ENCODE peak calls at places on chromosomes 1 and 21, in six cellular contexts. S, J, G, C, D and I are unnamed samples.

GRCh38 chr1:24117722-24118409 is 5.9 kb upstream of the MYOM3 start:
- DNase-seq in S (peak), J (no peak), G (peak), C (no peak), D (no peak), I (no peak)

GRCh38 chr1:246383217-246383616 is 123.9 kb downstream of the SMYD3 start:
- DNase-seq in S (no peak), J (no peak), G (no peak), C (no peak), D (no peak), I (no peak)

GRCh38 chr1:217419152-217419551 is 211.7 kb downstream of the GPATCH2 start:
- DNase-seq in S (no peak), J (no peak), G (no peak), C (no peak), D (no peak), I (no peak)

GRCh38 chr1:219498666-219499065 is 114.2 kb downstream of the ZC3H11B start:
- DNase-seq in S (peak), J (no peak), G (peak), C (no peak), D (no peak), I (no peak)

GRCh38 chr1:70990460-70991253 is 57.0 kb downstream of the PTGER3 start:
- DNase-seq in S (no peak), J (no peak), G (no peak), C (no peak), D (no peak), I (no peak)

GRCh38 chr1:86207323-86207722 is 50.8 kb upstream of the COL24A1 start:
- DNase-seq in S (peak), J (no peak), G (no peak), C (no peak), D (no peak), I (peak)

GRCh38 chr1:156337052-156337887 is 822 bp downstream of the CCT3 start:
- DNase-seq in S (peak), J (no peak), G (peak), C (no peak), D (no peak), I (peak)

GRCh38 chr21:33057385-33057940 is 12.5 kb upstream of the OLIG1 start:
- DNase-seq in S (no peak), J (no peak), G (no peak), C (no peak), D (no peak), I (no peak)

GRCh38 chr1:221715321-221716169 is 26.3 kb downstream of the DUSP10 start:
- DNase-seq in S (peak), J (peak), G (no peak), C (no peak), D (no peak), I (peak)

GRCh38 chr21:43315244-43316137 is 111.4 kb downstream of the SIK1 start:
- DNase-seq in S (no peak), J (no peak), G (no peak), C (no peak), D (no peak), I (no peak)

GRCh38 chr1:24275510-24275909 is 43.6 kb upstream of the GRHL3 start:
- DNase-seq in S (peak), J (no peak), G (no peak), C (no peak), D (no peak), I (no peak)

GRCh38 chr1:205077158-205077933 is 6.9 kb downstream of the TMEM81 start:
- DNase-seq in S (no peak), J (no peak), G (no peak), C (no peak), D (no peak), I (no peak)

GRCh38 chr1:221878134-221878533 is 136.2 kb upstream of the DUSP10 start:
- DNase-seq in S (peak), J (no peak), G (no peak), C (no peak), D (no peak), I (no peak)

GRCh38 chr1:201085902-201086735 is 26.1 kb downstream of the CACNA1S start:
- DNase-seq in S (peak), J (peak), G (peak), C (peak), D (peak), I (peak)

GRCh38 chr1:117365350-117366280 is 1.6 kb upstream of the MAN1A2 start:
- DNase-seq in S (peak), J (no peak), G (peak), C (no peak), D (no peak), I (peak)

GRCh38 chr1:50491142-50491541 is 67.9 kb upstream of the DMRTA2 start:
- DNase-seq in S (no peak), J (no peak), G (no peak), C (no peak), D (no peak), I (no peak)

GRCh38 chr1:43293896-43294760 is 6.7 kb upstream of the TIE1 start:
- DNase-seq in S (peak), J (no peak), G (peak), C (no peak), D (no peak), I (peak)

GRCh38 chr1:204992499-204992898 is 50.5 kb upstream of the CNTN2 start:
- DNase-seq in S (no peak), J (no peak), G (no peak), C (no peak), D (no peak), I (no peak)

GRCh38 chr1:216960716-216961115 is 237.5 kb upstream of the ESRRG start:
- DNase-seq in S (peak), J (no peak), G (no peak), C (no peak), D (no peak), I (no peak)

GRCh38 chr1:90488451-90488850 is 228.7 kb downstream of the BARHL2 start:
- DNase-seq in S (peak), J (no peak), G (no peak), C (no peak), D (no peak), I (peak)

GRCh38 chr1:90487040-90487439 is 230.1 kb downstream of the BARHL2 start:
- DNase-seq in S (no peak), J (no peak), G (no peak), C (no peak), D (no peak), I (no peak)

GRCh38 chr1:90480271-90480835 is 236.7 kb downstream of the BARHL2 start:
- DNase-seq in S (no peak), J (no peak), G (no peak), C (no peak), D (no peak), I (no peak)

DNA sequence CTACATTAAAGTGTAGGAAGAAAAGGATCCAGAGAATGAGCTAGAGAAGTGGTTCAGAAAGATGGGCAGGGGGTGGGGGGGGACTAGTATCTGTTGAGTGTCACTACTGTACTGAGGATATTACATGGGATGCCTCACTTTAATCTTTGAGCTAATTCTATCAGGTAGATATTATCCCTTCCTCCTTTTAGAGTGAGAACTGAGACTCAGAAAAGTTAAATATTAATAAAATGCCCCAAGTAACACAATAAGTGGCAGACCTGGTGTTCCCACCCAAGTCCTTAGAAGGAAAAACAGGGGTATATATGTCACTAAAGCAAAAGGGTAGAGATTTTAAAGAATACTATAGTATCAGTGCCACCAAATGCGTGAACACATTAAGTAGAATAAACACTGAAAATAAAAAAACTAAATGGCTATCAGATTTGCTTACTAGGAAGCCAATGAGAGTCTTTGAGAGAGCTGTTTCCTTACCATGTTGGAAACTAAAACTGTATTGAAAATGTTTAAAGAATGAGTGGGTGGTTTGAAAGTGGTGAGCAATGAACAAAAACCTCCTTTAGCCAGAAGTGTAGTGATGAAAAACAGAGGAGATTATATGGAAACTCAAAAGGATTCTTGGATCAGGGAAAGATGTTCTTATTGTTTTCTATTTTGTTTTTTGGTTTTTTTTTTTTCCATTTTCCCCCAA is 230.8 kb downstream of the BARHL2 start:
- DNase-seq in S (no peak), J (no peak), G (no peak), C (no peak), D (no peak), I (no peak)
- H4K91ac ChIP-seq in S (no peak), J (no peak), G (no peak), C (no peak), D (no peak), I (no peak)

GRCh38 chr1:153921080-153921802 is 1.5 kb downstream of the GATAD2B start:
- DNase-seq in S (no peak), J (no peak), G (no peak), C (no peak), D (no peak), I (peak)

GRCh38 chr1:153912349-153912748 is 10.4 kb downstream of the GATAD2B start:
- DNase-seq in S (no peak), J (no peak), G (no peak), C (no peak), D (no peak), I (no peak)

GRCh38 chr1:153919879-153920852 is 2.6 kb downstream of the GATAD2B start:
- DNase-seq in S (peak), J (no peak), G (no peak), C (no peak), D (no peak), I (peak)

GRCh38 chr1:153921803-153922075 is 1.0 kb downstream of the GATAD2B start:
- DNase-seq in S (no peak), J (no peak), G (peak), C (no peak), D (no peak), I (peak)

DNA sequence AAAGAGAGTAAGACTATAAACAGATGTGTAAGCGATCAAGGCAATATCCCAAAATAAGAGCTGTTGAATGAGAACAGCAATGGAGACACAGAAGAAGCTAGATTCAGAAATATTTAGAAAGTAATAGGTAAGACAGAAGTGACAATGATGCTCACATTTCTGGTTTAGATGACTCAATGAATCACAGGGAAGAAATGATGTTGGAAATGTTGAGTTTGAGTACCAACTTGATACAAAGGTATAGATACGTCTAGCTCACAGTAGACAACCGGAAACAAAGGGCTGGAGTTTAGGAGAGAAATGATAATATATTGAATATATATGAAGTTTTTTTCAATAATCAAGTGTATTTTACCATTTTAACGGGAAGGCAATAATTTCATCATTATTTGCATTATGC is 6.5 kb downstream of the GATAD2B start:
- DNase-seq in S (no peak), J (no peak), G (no peak), C (no peak), D (no peak), I (no peak)
- H2BK120ac ChIP-seq in S (no peak), J (no peak), G (no peak), C (no peak), D (no peak), I (no peak)

GRCh38 chr21:34061983-34062382 is 11.4 kb upstream of the MRPS6 start:
- DNase-seq in S (no peak), J (no peak), G (peak), C (no peak), D (no peak), I (no peak)
- H4K91ac ChIP-seq in S (no peak), J (no peak), G (no peak), C (no peak), D (no peak), I (no peak)

GRCh38 chr1:214378492-214378891 is 97.5 kb downstream of the SMYD2 start:
- DNase-seq in S (no peak), J (no peak), G (no peak), C (no peak), D (no peak), I (no peak)
- H2BK120ac ChIP-seq in S (peak), J (no peak), G (peak), C (no peak), D (no peak), I (peak)

DNA sequence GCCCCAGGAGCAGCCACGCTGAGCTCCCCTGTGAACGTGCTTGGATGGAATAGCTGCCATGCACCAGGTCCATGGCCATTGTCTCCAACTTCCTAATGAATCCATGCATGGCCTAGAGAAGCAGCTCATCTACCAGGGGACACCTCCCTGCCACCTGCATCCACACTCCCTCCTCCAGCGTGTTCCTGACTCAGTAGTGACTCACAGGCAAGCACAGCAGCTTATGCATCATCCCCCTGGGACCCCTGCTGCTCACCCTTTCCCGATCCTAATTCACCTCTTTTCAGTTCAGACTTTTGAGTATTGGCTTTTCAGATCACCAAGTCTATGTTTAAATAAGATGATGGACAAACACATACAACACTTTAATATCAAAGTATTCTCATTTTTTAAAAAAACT is 39.9 kb upstream of the TADA1 start:
- DNase-seq in S (peak), J (peak), G (no peak), C (no peak), D (no peak), I (no peak)
- H4K91ac ChIP-seq in S (no peak), J (no peak), G (no peak), C (no peak), D (no peak), I (no peak)

GRCh38 chr1:35192853-35193664 is at the start of gene SFPQ:
- DNase-seq in S (peak), J (peak), G (peak), C (peak), D (peak), I (peak)
- H2BK120ac ChIP-seq in S (no peak), J (peak), G (peak), C (no peak), D (peak), I (peak)

GRCh38 chr1:39907532-39908453 is 6.1 kb upstream of the MYCL start:
- DNase-seq in S (no peak), J (no peak), G (no peak), C (no peak), D (no peak), I (no peak)

GRCh38 chr1:39902121-39902807 is 547 bp upstream of the MYCL start:
- DNase-seq in S (peak), J (peak), G (peak), C (peak), D (no peak), I (peak)

GRCh38 chr1:39908534-39908933 is 6.8 kb upstream of the MYCL start:
- DNase-seq in S (no peak), J (no peak), G (no peak), C (no peak), D (no peak), I (no peak)

GRCh38 chr1:39901486-39902120 is at the start of gene MYCL:
- DNase-seq in S (peak), J (peak), G (peak), C (peak), D (peak), I (peak)

DNA sequence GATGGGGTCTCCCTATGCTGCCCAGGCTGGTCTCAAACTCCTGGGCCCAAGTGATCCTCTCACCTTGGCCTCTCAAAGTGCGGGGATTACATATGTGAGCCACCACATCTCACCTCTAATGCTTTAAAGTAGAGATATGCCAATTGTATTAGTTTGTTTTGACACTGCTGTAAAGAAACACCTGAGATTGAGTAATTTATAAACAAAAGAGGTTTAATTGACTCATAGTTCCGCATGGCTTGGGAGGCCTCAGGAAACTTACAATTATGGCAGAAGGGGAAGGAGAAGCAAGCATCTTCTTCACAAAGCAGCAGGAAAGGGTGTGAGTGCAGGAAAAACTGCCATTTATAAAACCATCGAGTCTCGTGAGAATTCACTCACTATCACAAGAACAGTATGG is 3.4 kb upstream of the MYCL start:
- DNase-seq in S (no peak), J (no peak), G (no peak), C (no peak), D (no peak), I (no peak)
- H4K91ac ChIP-seq in S (no peak), J (no peak), G (no peak), C (no peak), D (no peak), I (no peak)

DNA sequence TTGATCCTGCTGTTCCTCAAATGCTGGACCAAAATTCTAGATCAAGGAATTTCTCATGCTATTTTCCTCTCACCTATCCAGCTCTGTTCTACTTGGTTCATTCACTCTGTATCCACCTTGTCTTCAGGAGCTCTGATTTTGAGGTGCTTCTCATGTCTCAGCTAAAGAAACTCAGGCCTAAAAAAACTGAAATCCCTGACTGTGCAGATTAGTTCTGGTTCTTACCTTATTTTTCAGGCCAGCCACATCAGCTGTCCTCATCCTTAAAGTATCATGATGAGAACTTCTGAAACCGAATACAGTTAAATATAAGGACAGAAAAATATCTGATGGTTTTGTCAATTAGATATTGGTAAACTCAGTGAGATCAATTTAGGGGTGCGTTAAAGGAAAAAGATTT is 27.8 kb upstream of the DR1 start:
- DNase-seq in S (no peak), J (no peak), G (no peak), C (no peak), D (no peak), I (no peak)
- H2BK120ac ChIP-seq in S (no peak), J (no peak), G (no peak), C (no peak), D (no peak), I (no peak)

GRCh38 chr1:17276568-17276967 is 27.7 kb downstream of the PADI3 start:
- DNase-seq in S (peak), J (no peak), G (no peak), C (no peak), D (no peak), I (no peak)
- H4K91ac ChIP-seq in S (no peak), J (no peak), G (no peak), C (no peak), D (no peak), I (no peak)